ENCODE peak calls at places on chromosome 17, in five cellular contexts. P is A549, K is heart left ventricle, Y is GM23248, J is prostate gland. Q is an unnamed sample.

GRCh38 chr17:2634361-2634960 is 41.0 kb downstream of the PAFAH1B1 start:
- DNase-seq in J (no peak), Y (peak; percentile 12), P (peak; percentile 56), K (no peak), Q (no peak)

GRCh38 chr17:8382052-8382879 is 727 bp downstream of the RPL26 start:
- DNase-seq in K (no peak), J (no peak), P (no peak), Y (peak; percentile 42), Q (no peak)

GRCh38 chr17:81285179-81285878 is 9.8 kb downstream of the SLC38A10 start:
- DNase-seq in Y (no peak), J (no peak), K (peak; percentile 87), P (no peak), Q (peak; percentile 78)

GRCh38 chr17:82664701-82665182 is 16.5 kb upstream of the WDR45B start:
- DNase-seq in P (no peak), K (no peak), Y (no peak), J (no peak), Q (no peak)

GRCh38 chr17:28482551-28483199 is 9.2 kb downstream of the SLC13A2 start:
- DNase-seq in K (no peak), P (no peak), J (no peak), Y (no peak), Q (no peak)

GRCh38 chr17:39975801-39976200 is 4.8 kb upstream of the PSMD3 start:
- DNase-seq in J (no peak), Y (no peak), P (no peak), K (no peak), Q (no peak)

GRCh38 chr17:27588354-27588753 is 42.6 kb upstream of the LGALS9 start:
- DNase-seq in P (no peak), J (no peak), K (no peak), Y (no peak), Q (no peak)

GRCh38 chr17:36117505-36118382 is 14.1 kb downstream of the CCL4 start:
- DNase-seq in J (no peak), Y (no peak), K (no peak), P (no peak), Q (no peak)

GRCh38 chr17:81950501-81950900 is 3.5 kb upstream of the MYADML2 start:
- DNase-seq in J (no peak), P (no peak), K (no peak), Y (no peak), Q (no peak)

GRCh38 chr17:7380855-7381683 is at the start of gene TNK1:
- DNase-seq in J (peak; percentile 84), Y (peak; percentile 48), P (no peak), K (peak; percentile 42), Q (peak; percentile 69)

GRCh38 chr17:39699818-39700147 is at the start of gene ERBB2:
- DNase-seq in J (peak; percentile 86), K (peak; percentile 83), P (peak; percentile 92), Y (peak; percentile 84), Q (peak; percentile 81)

GRCh38 chr17:20987511-20987910 is 55.3 kb downstream of the USP22 start:
- DNase-seq in Y (no peak), K (no peak), J (no peak), P (no peak), Q (no peak)

GRCh38 chr17:61783556-61784304 is 79.6 kb downstream of the BRIP1 start:
- DNase-seq in P (no peak), J (no peak), K (no peak), Y (no peak), Q (no peak)

GRCh38 chr17:65953316-65954147 is 238.4 kb downstream of the CEP112 start:
- DNase-seq in P (no peak), Y (no peak), K (no peak), J (no peak), Q (no peak)

GRCh38 chr17:44432254-44433157 is 43.1 kb upstream of the ITGA2B start:
- DNase-seq in P (no peak), J (no peak), K (no peak), Y (no peak), Q (no peak)

GRCh38 chr17:44439168-44439567 is 49.7 kb upstream of the ITGA2B start:
- DNase-seq in Y (no peak), K (no peak), J (no peak), P (no peak), Q (no peak)

GRCh38 chr17:44438634-44439033 is 49.2 kb upstream of the ITGA2B start:
- DNase-seq in K (no peak), J (no peak), P (no peak), Y (no peak), Q (no peak)

GRCh38 chr17:44436336-44436735 is 46.9 kb upstream of the ITGA2B start:
- DNase-seq in K (no peak), P (no peak), Y (no peak), J (no peak), Q (no peak)
- H3K27ac ChIP-seq in K (no peak overlapping the region), P (no peak overlapping the region), Y (no peak overlapping the region), J (no peak overlapping the region), Q (no peak overlapping the region)

GRCh38 chr17:77281904-77282367 is 141.2 kb downstream of the SEC14L1 start:
- DNase-seq in J (no peak), P (peak; percentile 81), K (no peak), Y (no peak), Q (no peak)
- H3K4me1 ChIP-seq in J (peaks cover 17% of the 10 kb centered on the region), P (peaks cover 51% of the 10 kb centered on the region), K (peaks cover 12% of the 10 kb centered on the region), Y (peaks cover 23% of the 10 kb centered on the region), Q (no peaks in the 10 kb centered on the region)

DNA sequence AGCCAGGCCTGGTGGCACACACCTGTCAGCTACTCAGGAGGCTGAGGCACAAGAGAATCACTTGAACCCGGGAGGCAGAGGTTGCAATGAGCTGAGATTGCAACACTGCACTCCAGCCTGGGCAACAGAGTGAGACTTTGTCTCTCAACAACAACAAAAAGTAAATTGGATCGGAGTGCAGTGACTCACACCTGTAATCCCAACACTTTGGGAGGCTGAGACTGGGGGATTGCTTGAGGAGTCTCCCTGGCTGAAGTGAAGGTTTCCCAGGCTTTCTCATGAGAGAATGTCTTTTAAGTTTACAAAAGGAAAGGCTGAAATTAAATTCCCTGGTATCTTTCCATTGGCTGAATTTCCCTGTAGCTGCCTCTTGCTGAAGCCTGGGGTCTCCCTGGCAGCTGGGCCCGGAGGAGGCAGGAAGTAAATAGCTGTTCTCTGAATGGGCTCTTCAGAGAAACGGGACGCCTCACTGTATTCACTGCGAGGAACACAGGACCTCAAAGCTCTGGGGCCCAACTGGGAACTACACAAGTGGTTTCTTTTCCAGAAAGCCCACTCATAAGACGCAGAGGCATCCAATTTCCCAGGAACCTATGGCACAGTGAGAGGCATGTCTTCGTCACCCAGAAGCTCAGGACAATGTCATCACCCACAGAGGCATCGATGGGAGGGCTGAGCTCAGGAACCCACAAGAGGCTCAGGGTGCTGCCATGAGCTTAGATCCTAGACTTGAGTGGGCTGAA is 77.4 kb upstream of the SMURF2 start:
- DNase-seq in Y (peak; percentile 87), K (no peak), J (no peak), P (no peak), Q (no peak)
- H3K4me3 ChIP-seq in Y (no peak overlapping the region), K (no peak overlapping the region), J (no peak overlapping the region), P (no peak overlapping the region), Q (no peak overlapping the region)

DNA sequence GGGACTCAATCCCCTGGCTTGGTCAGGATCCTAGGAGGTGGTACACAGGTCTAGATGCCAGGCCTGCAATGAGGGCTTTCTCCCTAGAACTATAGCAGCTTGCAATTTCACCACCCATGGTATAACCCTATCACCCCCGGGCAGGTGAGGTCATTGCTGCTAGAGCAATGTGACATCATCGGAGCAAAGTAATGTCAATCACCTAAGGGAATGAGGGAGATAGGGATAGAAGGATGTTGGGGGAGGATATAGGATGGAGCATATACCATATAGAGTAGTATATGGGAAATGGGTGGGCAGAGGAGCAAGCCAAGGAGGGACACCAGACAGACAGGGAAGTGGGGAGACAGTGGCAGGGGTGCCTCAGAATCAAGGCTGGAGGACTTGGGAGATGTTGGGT is 3.3 kb downstream of the KCNH4 start:
- DNase-seq in J (no peak), Y (no peak), K (no peak), P (peak; percentile 46), Q (no peak)
- H3K27ac ChIP-seq in J (no peak overlapping the region), Y (no peak overlapping the region), K (no peak overlapping the region), P (no peak overlapping the region), Q (no peak overlapping the region)

GRCh38 chr17:55334285-55334684 is 69.5 kb downstream of the HLF start:
- DNase-seq in Y (peak; percentile 85), K (no peak), P (peak; percentile 16), J (no peak), Q (no peak)

GRCh38 chr17:55332296-55333041 is 67.7 kb downstream of the HLF start:
- DNase-seq in J (no peak), K (no peak), P (no peak), Y (no peak), Q (peak; percentile 85)

GRCh38 chr17:55326030-55326429 is 61.3 kb downstream of the HLF start:
- DNase-seq in P (no peak), Y (no peak), K (no peak), J (no peak), Q (no peak)

GRCh38 chr17:55327225-55328088 is 62.7 kb downstream of the HLF start:
- DNase-seq in P (peak; percentile 58), J (no peak), K (no peak), Y (no peak), Q (no peak)

GRCh38 chr17:55330344-55330933 is 65.7 kb downstream of the HLF start:
- DNase-seq in P (no peak), K (no peak), Y (no peak), J (no peak), Q (no peak)
- H3K4me1 ChIP-seq in P (peaks cover 10% of the 10 kb centered on the region), K (no peaks in the 10 kb centered on the region), Y (peaks cover 7% of the 10 kb centered on the region), J (no peaks in the 10 kb centered on the region), Q (no peaks in the 10 kb centered on the region)

GRCh38 chr17:17419166-17419565 is 57.6 kb upstream of the MED9 start:
- DNase-seq in Y (no peak), K (no peak), J (no peak), P (no peak), Q (no peak)
- H3K4me3 ChIP-seq in Y (no peak overlapping the region), K (no peak overlapping the region), J (no peak overlapping the region), P (no peak overlapping the region), Q (no peak overlapping the region)

GRCh38 chr17:77429985-77430752 is 289.4 kb downstream of the SEC14L1 start:
- DNase-seq in P (peak; percentile 88), J (peak; percentile 76), Y (peak; percentile 99), K (peak; percentile 94), Q (peak; percentile 87)
- H3K27ac ChIP-seq in P (peak overlapping the region; percentile 75), J (peak overlapping the region; percentile 80), Y (peak overlapping the region; percentile 85), K (peak overlapping the region; percentile 97), Q (peak overlapping the region; percentile 59)

DNA sequence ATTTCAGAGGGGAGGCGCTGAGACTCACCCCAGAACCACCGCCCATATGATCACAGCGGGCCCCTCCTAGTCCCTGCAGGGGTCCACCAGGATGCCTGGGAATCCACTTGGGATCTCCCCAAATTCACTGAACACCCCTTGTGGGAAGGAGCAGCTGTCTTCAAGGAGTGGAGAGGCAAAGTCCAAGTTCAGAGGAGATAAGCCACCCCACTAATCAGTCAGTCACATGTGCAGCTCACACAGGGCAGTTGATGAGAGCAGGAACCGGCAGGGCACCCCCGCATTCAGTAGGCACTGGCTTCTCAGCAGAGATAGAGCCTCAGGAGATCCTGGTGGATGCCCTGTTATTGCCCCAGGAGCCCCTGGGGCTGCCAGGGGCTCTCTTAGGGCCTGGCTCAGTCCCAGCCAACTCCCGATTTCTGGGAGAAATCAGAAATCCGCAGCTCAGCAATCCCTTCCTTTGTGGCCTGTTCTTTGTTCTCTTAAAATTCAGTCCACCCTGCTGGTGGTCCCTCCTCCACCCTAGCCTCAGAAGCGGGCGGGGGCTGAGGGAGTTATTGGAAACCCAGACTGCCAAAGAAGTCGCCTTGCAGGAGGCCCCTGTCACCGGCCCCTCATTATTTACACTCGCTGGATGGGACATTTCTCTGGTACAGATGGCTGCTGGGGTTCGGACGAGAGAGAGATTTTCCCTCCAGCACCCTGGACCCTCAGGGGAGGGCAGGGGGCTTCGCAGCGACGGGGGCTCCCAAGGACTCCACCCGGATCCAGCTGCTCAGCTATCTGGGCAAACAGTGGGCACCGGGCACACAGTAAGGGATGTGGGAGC is 1.9 kb downstream of the CDC42EP4 start:
- DNase-seq in J (no peak), K (no peak), Y (peak; percentile 58), P (no peak), Q (no peak)
- H3K4me1 ChIP-seq in J (peaks cover 29% of the 10 kb centered on the region), K (peaks cover 35% of the 10 kb centered on the region), Y (peaks cover 44% of the 10 kb centered on the region), P (peaks cover 52% of the 10 kb centered on the region), Q (peaks cover 19% of the 10 kb centered on the region)